ENCODE peak calls at places on chromosomes 13 and 19, in six cellular contexts. One of them, this sample, is unnamed. For H3K4me1, the result is how much of the 10 kb centered on the place peaks cover.

GRCh38 chr19:7874080-7874856 is at the start of gene PRR36:
- DNase-seq in right lobe of liver: no peak
- DNase-seq in left ventricle myocardium inferior: no peak
- DNase-seq in GM23248: no peak
- DNase-seq in OCI-LY7: no peak
- DNase-seq in Caco-2: peak
- DNase-seq in this sample: no peak

GRCh38 chr19:54299126-54299498 is 13.9 kb downstream of the LILRA5 start:
- DNase-seq in right lobe of liver: no peak
- DNase-seq in left ventricle myocardium inferior: no peak
- DNase-seq in GM23248: no peak
- DNase-seq in OCI-LY7: no peak
- DNase-seq in Caco-2: no peak
- DNase-seq in this sample: no peak

GRCh38 chr19:33891773-33892172 is 95.1 kb downstream of the KCTD15 start:
- DNase-seq in right lobe of liver: no peak
- DNase-seq in left ventricle myocardium inferior: no peak
- DNase-seq in GM23248: no peak
- DNase-seq in OCI-LY7: no peak
- DNase-seq in Caco-2: no peak
- DNase-seq in this sample: no peak

GRCh38 chr19:55259540-55260210 is 858 bp upstream of the PPP6R1 start:
- DNase-seq in right lobe of liver: no peak
- DNase-seq in left ventricle myocardium inferior: no peak
- DNase-seq in GM23248: no peak
- DNase-seq in OCI-LY7: peak
- DNase-seq in Caco-2: no peak
- DNase-seq in this sample: no peak

GRCh38 chr13:77437267-77437666 is 98.2 kb upstream of the SCEL start:
- DNase-seq in right lobe of liver: no peak
- DNase-seq in left ventricle myocardium inferior: no peak
- DNase-seq in GM23248: no peak
- DNase-seq in OCI-LY7: no peak
- DNase-seq in Caco-2: peak
- DNase-seq in this sample: no peak

GRCh38 chr19:54179921-54180452 is 7.0 kb upstream of the TMC4 start:
- DNase-seq in right lobe of liver: no peak
- DNase-seq in left ventricle myocardium inferior: no peak
- DNase-seq in GM23248: peak
- DNase-seq in OCI-LY7: peak
- DNase-seq in Caco-2: no peak
- DNase-seq in this sample: no peak

GRCh38 chr13:37870895-37871550 is 1.5 kb upstream of the TRPC4 start:
- DNase-seq in right lobe of liver: no peak
- DNase-seq in left ventricle myocardium inferior: no peak
- DNase-seq in GM23248: peak
- DNase-seq in OCI-LY7: no peak
- DNase-seq in Caco-2: no peak
- DNase-seq in this sample: no peak

GRCh38 chr13:75299913-75300862 is 181.8 kb downstream of the TBC1D4 start:
- DNase-seq in right lobe of liver: no peak
- DNase-seq in left ventricle myocardium inferior: no peak
- DNase-seq in GM23248: peak
- DNase-seq in OCI-LY7: no peak
- DNase-seq in Caco-2: no peak
- DNase-seq in this sample: no peak

GRCh38 chr19:54791476-54791875 is 11.9 kb upstream of the KIR2DL4 start:
- DNase-seq in right lobe of liver: no peak
- DNase-seq in left ventricle myocardium inferior: no peak
- DNase-seq in GM23248: no peak
- DNase-seq in OCI-LY7: no peak
- DNase-seq in Caco-2: no peak
- DNase-seq in this sample: no peak

GRCh38 chr19:42455621-42456081 is 12.9 kb upstream of the CXCL17 start:
- DNase-seq in right lobe of liver: no peak
- DNase-seq in left ventricle myocardium inferior: no peak
- DNase-seq in GM23248: no peak
- DNase-seq in OCI-LY7: no peak
- DNase-seq in Caco-2: peak
- DNase-seq in this sample: no peak

GRCh38 chr19:39878398-39878797 is 32.2 kb upstream of the FBL start:
- DNase-seq in right lobe of liver: no peak
- DNase-seq in left ventricle myocardium inferior: no peak
- DNase-seq in GM23248: no peak
- DNase-seq in OCI-LY7: no peak
- DNase-seq in Caco-2: no peak
- DNase-seq in this sample: no peak

GRCh38 chr19:28546148-28546685 is 666.7 kb downstream of the UQCRFS1 start:
- DNase-seq in right lobe of liver: no peak
- DNase-seq in left ventricle myocardium inferior: no peak
- DNase-seq in GM23248: no peak
- DNase-seq in OCI-LY7: no peak
- DNase-seq in Caco-2: no peak
- DNase-seq in this sample: no peak

GRCh38 chr13:80363890-80364503 is 23.1 kb upstream of the SPRY2 start:
- DNase-seq in right lobe of liver: no peak
- DNase-seq in left ventricle myocardium inferior: no peak
- DNase-seq in GM23248: peak
- DNase-seq in OCI-LY7: peak
- DNase-seq in Caco-2: peak
- DNase-seq in this sample: no peak

GRCh38 chr13:76020421-76020955 is 384.4 kb downstream of the LMO7 start:
- DNase-seq in right lobe of liver: no peak
- DNase-seq in left ventricle myocardium inferior: no peak
- DNase-seq in GM23248: no peak
- DNase-seq in OCI-LY7: no peak
- DNase-seq in Caco-2: no peak
- DNase-seq in this sample: no peak

GRCh38 chr13:35727881-35728280 is 251.4 kb upstream of the MAB21L1 start:
- DNase-seq in right lobe of liver: no peak
- DNase-seq in left ventricle myocardium inferior: no peak
- DNase-seq in GM23248: no peak
- DNase-seq in OCI-LY7: no peak
- DNase-seq in Caco-2: no peak
- DNase-seq in this sample: no peak

GRCh38 chr13:98575009-98575866 is 1.7 kb downstream of the STK24 start:
- DNase-seq in right lobe of liver: no peak
- DNase-seq in left ventricle myocardium inferior: no peak
- DNase-seq in GM23248: peak
- DNase-seq in OCI-LY7: peak
- DNase-seq in Caco-2: no peak
- DNase-seq in this sample: no peak

GRCh38 chr13:36796052-36796451 is 23.0 kb upstream of the RFXAP start:
- DNase-seq in right lobe of liver: no peak
- DNase-seq in left ventricle myocardium inferior: no peak
- DNase-seq in GM23248: no peak
- DNase-seq in OCI-LY7: no peak
- DNase-seq in Caco-2: no peak
- DNase-seq in this sample: no peak

GRCh38 chr13:29922281-29922821 is 71.9 kb upstream of the UBL3 start:
- DNase-seq in right lobe of liver: no peak
- DNase-seq in left ventricle myocardium inferior: no peak
- DNase-seq in GM23248: peak
- DNase-seq in OCI-LY7: no peak
- DNase-seq in Caco-2: no peak
- DNase-seq in this sample: no peak

GRCh38 chr13:99572131-99572530 is 70.9 kb downstream of the TM9SF2 start:
- DNase-seq in right lobe of liver: no peak
- DNase-seq in left ventricle myocardium inferior: no peak
- DNase-seq in GM23248: peak
- DNase-seq in OCI-LY7: no peak
- DNase-seq in Caco-2: no peak
- DNase-seq in this sample: no peak

GRCh38 chr19:12664406-12665280 is 1.9 kb downstream of the MAN2B1 start:
- DNase-seq in right lobe of liver: no peak
- DNase-seq in left ventricle myocardium inferior: no peak
- DNase-seq in GM23248: peak
- DNase-seq in OCI-LY7: peak
- DNase-seq in Caco-2: no peak
- DNase-seq in this sample: no peak

GRCh38 chr13:27619711-27620376 is 485 bp downstream of the LNX2 start:
- DNase-seq in right lobe of liver: no peak
- DNase-seq in left ventricle myocardium inferior: peak
- DNase-seq in GM23248: peak
- DNase-seq in OCI-LY7: peak
- DNase-seq in Caco-2: no peak
- DNase-seq in this sample: no peak
- H3K4me1 ChIP-seq in right lobe of liver: under half
- H3K4me1 ChIP-seq in left ventricle myocardium inferior: half or more
- H3K4me1 ChIP-seq in GM23248: under half
- H3K4me1 ChIP-seq in OCI-LY7: under half
- H3K4me1 ChIP-seq in Caco-2: under half
- H3K4me1 ChIP-seq in this sample: under half

DNA sequence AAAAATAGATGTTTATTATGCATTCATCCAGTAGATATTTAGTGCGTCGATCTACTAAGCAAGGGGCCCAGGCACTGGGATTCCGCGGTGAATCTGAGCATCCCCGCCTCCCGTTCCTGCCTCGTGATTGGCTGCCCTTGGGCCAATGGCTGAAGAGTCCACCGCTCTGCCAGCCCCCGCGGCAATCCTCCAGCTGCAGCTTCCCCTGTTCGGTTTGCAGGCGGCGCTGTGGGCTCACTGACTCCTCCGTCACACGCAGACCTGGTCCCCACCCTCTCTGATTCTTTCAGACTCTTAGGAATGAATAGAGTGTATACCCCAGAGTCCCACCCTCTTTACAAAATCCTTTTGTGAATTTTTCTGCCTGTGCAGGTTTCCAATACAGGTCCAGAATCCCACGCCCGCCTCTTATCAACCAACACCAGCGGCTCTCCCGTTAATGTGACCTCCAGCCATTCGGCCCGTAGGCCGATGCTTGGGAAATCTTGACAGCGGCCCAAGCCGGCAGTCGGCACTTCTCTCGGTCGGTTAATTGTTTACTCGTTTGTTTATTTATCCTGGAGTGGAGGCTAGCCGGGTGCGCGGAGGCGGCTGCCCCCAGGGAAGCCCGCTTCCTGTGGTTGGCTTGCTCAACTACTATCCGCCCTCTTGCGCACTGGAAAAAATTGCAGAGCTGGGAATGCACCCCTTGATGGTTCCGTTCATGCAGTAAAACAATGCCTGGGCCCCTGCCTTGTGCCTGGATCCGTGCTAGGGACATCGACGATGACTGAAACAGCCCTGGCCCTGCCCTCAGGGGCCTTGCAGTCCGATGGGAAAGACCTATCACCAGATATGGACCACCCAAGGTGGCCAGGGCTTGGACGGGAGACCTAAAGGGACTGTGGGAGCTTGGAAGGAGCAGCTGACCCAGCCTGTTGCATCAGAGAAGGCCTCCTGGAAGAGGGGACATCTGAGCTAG is 4.5 kb upstream of the ARHGAP35 start:
- DNase-seq in right lobe of liver: peak
- DNase-seq in left ventricle myocardium inferior: peak
- DNase-seq in GM23248: peak
- DNase-seq in OCI-LY7: peak
- DNase-seq in Caco-2: peak
- DNase-seq in this sample: peak
- H3K4me3 ChIP-seq in right lobe of liver: peak
- H3K4me3 ChIP-seq in left ventricle myocardium inferior: peak
- H3K4me3 ChIP-seq in GM23248: peak
- H3K4me3 ChIP-seq in OCI-LY7: peak
- H3K4me3 ChIP-seq in Caco-2: peak
- H3K4me3 ChIP-seq in this sample: peak

GRCh38 chr19:16141043-16141442 is 2.4 kb upstream of the HSH2D start:
- DNase-seq in right lobe of liver: no peak
- DNase-seq in left ventricle myocardium inferior: no peak
- DNase-seq in GM23248: no peak
- DNase-seq in OCI-LY7: peak
- DNase-seq in Caco-2: no peak
- DNase-seq in this sample: no peak
- H3K4me1 ChIP-seq in right lobe of liver: under half
- H3K4me1 ChIP-seq in left ventricle myocardium inferior: under half
- H3K4me1 ChIP-seq in GM23248: under half
- H3K4me1 ChIP-seq in OCI-LY7: half or more
- H3K4me1 ChIP-seq in Caco-2: under half
- H3K4me1 ChIP-seq in this sample: under half

DNA sequence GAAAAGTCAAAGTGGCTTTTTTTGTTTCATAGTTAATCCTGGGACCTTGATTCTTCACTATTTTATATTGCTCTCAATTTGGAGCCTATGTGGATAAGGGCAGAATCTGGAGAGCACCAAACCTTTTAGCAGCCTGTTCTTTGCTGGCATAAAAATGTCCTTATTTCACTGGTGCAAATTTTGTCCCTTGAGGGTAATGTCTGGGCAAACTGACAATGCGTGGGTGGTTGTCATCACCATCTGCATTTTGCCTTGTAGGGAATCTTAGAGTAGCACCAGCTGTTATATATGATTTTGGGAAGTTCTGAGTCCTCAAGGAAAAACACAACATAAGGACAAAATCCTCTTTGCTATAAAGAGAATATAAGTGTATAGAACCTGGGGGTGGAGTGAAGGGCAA is 336.9 kb upstream of the HTR2A start:
- DNase-seq in right lobe of liver: no peak
- DNase-seq in left ventricle myocardium inferior: peak
- DNase-seq in GM23248: peak
- DNase-seq in OCI-LY7: no peak
- DNase-seq in Caco-2: no peak
- DNase-seq in this sample: no peak
- H3K4me3 ChIP-seq in right lobe of liver: no peak
- H3K4me3 ChIP-seq in left ventricle myocardium inferior: no peak
- H3K4me3 ChIP-seq in GM23248: no peak
- H3K4me3 ChIP-seq in OCI-LY7: no peak
- H3K4me3 ChIP-seq in Caco-2: no peak
- H3K4me3 ChIP-seq in this sample: no peak

GRCh38 chr19:19404879-19405860 is at the start of gene GATAD2A:
- DNase-seq in right lobe of liver: peak
- DNase-seq in left ventricle myocardium inferior: peak
- DNase-seq in GM23248: peak
- DNase-seq in OCI-LY7: peak
- DNase-seq in Caco-2: peak
- DNase-seq in this sample: peak
- H3K4me1 ChIP-seq in right lobe of liver: under half
- H3K4me1 ChIP-seq in left ventricle myocardium inferior: half or more
- H3K4me1 ChIP-seq in GM23248: half or more
- H3K4me1 ChIP-seq in OCI-LY7: under half
- H3K4me1 ChIP-seq in Caco-2: under half
- H3K4me1 ChIP-seq in this sample: under half

GRCh38 chr19:14375582-14376291 is 5.5 kb upstream of the ADGRE5 start:
- DNase-seq in right lobe of liver: no peak
- DNase-seq in left ventricle myocardium inferior: peak
- DNase-seq in GM23248: peak
- DNase-seq in OCI-LY7: peak
- DNase-seq in Caco-2: no peak
- DNase-seq in this sample: peak
- H3K4me3 ChIP-seq in right lobe of liver: no peak
- H3K4me3 ChIP-seq in left ventricle myocardium inferior: peak
- H3K4me3 ChIP-seq in GM23248: no peak
- H3K4me3 ChIP-seq in OCI-LY7: peak
- H3K4me3 ChIP-seq in Caco-2: no peak
- H3K4me3 ChIP-seq in this sample: no peak